ENCODE peak calls at places on chromosomes 12 and 14, in four cellular contexts. B, T, U and R are unnamed samples.

GRCh38 chr14:54182419-54183040 is 214.3 kb upstream of the CDKN3 start:
- DNase-seq in T (no peak), B (peak; percentile 89), U (no peak), R (no peak)

GRCh38 chr12:65823481-65824313 is 586 bp upstream of the HMGA2 start:
- DNase-seq in T (peak; percentile 77), U (peak; percentile 69), B (peak; percentile 45), R (peak; percentile 58)

GRCh38 chr14:91230363-91231035 is 14.0 kb downstream of the GPR68 start:
- DNase-seq in B (peak; percentile 28), T (no peak), U (no peak), R (peak; percentile 54)

GRCh38 chr12:108193922-108194321 is 64.8 kb downstream of the WSCD2 start:
- DNase-seq in B (peak; percentile 15), U (no peak), T (no peak), R (peak; percentile 5)

GRCh38 chr12:6104027-6104426 is 20.4 kb downstream of the VWF start:
- DNase-seq in T (no peak), U (no peak), B (no peak), R (no peak)

GRCh38 chr12:95699579-95699978 is 91.0 kb downstream of the NTN4 start:
- DNase-seq in T (no peak), U (no peak), B (no peak), R (no peak)

GRCh38 chr14:76463105-76463504 is 87.2 kb downstream of the ESRRB start:
- DNase-seq in T (no peak), U (no peak), B (no peak), R (no peak)

GRCh38 chr14:100736269-100737180 is 9.8 kb downstream of the DLK1 start:
- DNase-seq in B (no peak), U (peak; percentile 36), T (peak; percentile 65), R (no peak)

GRCh38 chr12:4829793-4830162 is 79.9 kb upstream of the KCNA1 start:
- DNase-seq in B (no peak), T (no peak), U (no peak), R (no peak)

GRCh38 chr12:14167005-14167628 is 185.7 kb upstream of the GRIN2B start:
- DNase-seq in B (peak; percentile 43), T (no peak), U (no peak), R (peak; percentile 46)

GRCh38 chr12:58764100-58764953 is 156.0 kb downstream of the LRIG3 start:
- DNase-seq in T (no peak), B (no peak), U (no peak), R (no peak)

GRCh38 chr12:63805704-63806672 is 26.3 kb downstream of the RXYLT1 start:
- DNase-seq in B (no peak), U (no peak), T (no peak), R (no peak)

GRCh38 chr12:68240975-68241374 is 12.4 kb downstream of the IL22 start:
- DNase-seq in B (no peak), U (peak; percentile 62), T (no peak), R (peak; percentile 59)

GRCh38 chr14:68333265-68333664 is 459.6 kb downstream of the ZFP36L1 start:
- DNase-seq in B (no peak), T (no peak), U (no peak), R (no peak)

GRCh38 chr12:100897240-100897639 is 102.7 kb downstream of the ANO4 start:
- DNase-seq in T (no peak), B (no peak), U (no peak), R (no peak)

GRCh38 chr14:38384746-38385145 is 128.9 kb upstream of the CLEC14A start:
- DNase-seq in U (no peak), B (no peak), T (no peak), R (no peak)

GRCh38 chr12:48997719-48998496 is 1.3 kb downstream of the DDN start:
- DNase-seq in U (no peak), T (no peak), B (no peak), R (no peak)

GRCh38 chr14:98249476-98249875 is 1022.5 kb downstream of the BCL11B start:
- DNase-seq in U (no peak), T (no peak), B (no peak), R (no peak)

GRCh38 chr12:83321971-83322370 is 635.3 kb downstream of the TMTC2 start:
- DNase-seq in B (no peak), U (no peak), T (no peak), R (no peak)

GRCh38 chr12:116690016-116690709 is 47.7 kb downstream of the SPRING1 start:
- DNase-seq in T (no peak), U (no peak), B (no peak), R (no peak)

GRCh38 chr14:95659986-95660385 is 26.2 kb upstream of the TCL1B start:
- DNase-seq in U (no peak), B (no peak), T (no peak), R (no peak)

GRCh38 chr12:26614217-26614616 is 218.8 kb downstream of the ITPR2 start:
- DNase-seq in T (no peak), U (no peak), B (peak; percentile 13), R (no peak)

GRCh38 chr12:132881853-132882252 is 5.6 kb downstream of the CHFR start:
- DNase-seq in T (no peak), B (no peak), U (no peak), R (peak; percentile 70)

DNA sequence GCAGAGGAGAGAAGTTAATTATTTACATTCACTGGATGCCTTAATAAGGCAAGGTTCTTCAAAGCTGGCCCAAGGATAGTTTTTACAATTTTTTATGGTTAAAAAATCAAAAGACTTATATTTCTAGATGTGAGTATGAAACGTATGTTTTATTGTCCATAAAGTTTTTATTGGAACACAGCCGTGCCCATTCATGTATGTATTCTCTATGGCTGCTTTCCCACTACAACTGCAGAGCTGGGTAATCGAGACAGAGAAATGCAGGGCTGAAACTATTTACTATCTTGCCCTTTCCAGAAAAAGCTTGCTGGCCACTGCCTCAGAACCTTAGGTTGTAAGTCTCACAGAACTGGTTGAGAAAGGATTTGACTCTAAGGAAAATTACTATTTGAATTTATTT is 16.4 kb downstream of the JKAMP start:
- DNase-seq in U (no peak), T (no peak), B (no peak), R (no peak)
- H3K36me3 ChIP-seq in U (peaks cover 57% of the 10 kb centered on the region), T (peaks cover 23% of the 10 kb centered on the region), B (peaks cover 3% of the 10 kb centered on the region), R (peaks cover 12% of the 10 kb centered on the region)

GRCh38 chr12:31659087-31659942 is at the start of gene ETFBKMT:
- DNase-seq in B (peak; percentile 91), U (peak; percentile 92), T (peak; percentile 96), R (peak; percentile 78)
- TF ChIP-seq CTCF in B (peak; percentile 53), U (peak; percentile 44), T (peak; percentile 31), R (peak; percentile 22)

DNA sequence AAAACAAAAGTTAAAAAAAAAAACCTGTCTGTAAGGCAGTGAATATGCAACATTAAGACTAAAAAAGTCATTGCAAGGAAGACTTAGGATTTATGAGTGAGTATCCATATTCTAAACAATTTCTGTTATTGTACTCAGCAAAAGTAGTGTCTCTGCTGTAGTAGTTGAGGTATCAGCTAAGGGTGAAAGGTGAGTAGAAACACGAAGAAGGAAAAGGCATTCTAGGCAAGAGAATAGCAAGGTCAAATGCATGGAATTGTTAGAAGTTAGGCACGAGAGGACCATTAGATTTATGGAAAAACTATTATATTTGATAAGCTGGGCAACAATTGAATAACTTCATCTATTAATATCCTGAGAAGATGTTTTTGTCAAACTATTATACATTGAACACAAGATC is 1.8 kb downstream of the EID3 start:
- DNase-seq in B (no peak), U (no peak), T (no peak), R (no peak)
- H3K36me3 ChIP-seq in B (peaks cover 10% of the 10 kb centered on the region), U (peaks cover 18% of the 10 kb centered on the region), T (no peaks in the 10 kb centered on the region), R (peaks cover 11% of the 10 kb centered on the region)

GRCh38 chr12:102939670-102940222 is 17.7 kb upstream of the ASCL1 start:
- DNase-seq in U (no peak), T (no peak), B (no peak), R (no peak)
- TF ChIP-seq CTCF in U (no peak), T (peak; percentile 35), B (no peak), R (no peak)

DNA sequence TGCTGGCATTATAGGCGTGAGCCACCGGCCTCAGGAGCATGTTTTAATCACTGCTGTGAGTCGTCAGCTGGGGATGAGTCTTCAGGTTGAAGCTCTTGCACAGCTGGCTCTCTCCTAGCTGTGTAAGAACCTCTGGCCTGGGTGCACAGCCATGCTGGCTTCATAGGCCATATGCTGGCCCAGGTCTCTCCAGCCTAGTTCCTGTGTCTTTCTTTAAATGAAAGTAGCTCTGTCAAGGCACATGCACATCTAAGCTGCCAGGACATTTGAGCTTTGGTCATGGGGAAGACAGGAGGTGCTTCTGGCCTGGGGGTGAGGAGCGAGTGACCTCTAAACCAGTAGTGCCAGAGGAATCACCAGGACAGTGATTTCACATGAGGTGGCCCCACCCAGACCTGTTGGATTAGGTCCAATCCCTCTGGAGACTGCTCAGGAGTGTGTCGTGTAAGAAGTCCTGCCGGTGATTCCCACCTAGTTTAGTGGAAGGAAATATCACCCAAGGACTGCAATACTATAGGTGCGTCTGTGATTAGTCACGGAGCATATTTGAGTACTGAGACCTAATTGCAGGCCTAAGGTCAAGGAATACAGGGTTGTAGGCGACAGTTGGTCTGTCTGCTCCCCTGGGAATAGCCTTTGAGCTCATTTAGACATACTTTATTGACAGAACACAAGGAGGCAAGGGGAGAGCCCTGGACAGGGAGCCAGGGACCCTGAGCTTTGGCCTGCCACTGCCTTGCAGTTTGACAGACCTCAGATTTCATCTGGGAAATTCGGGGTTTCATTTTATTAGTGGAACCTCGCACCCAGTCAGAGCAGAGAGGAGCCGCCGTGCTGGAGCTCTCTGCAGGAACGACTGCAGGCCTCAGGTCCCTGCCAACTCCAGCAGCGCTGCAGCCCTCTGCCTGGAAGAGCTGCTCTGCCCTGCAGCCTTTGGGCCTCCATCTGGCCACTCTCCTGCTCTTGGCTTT is 67.0 kb downstream of the ANKRD9 start:
- DNase-seq in T (no peak), B (peak; percentile 28), U (no peak), R (no peak)
- H3K36me3 ChIP-seq in T (peaks cover 32% of the 10 kb centered on the region), B (peaks cover 30% of the 10 kb centered on the region), U (peaks cover 77% of the 10 kb centered on the region), R (peaks cover 35% of the 10 kb centered on the region)

DNA sequence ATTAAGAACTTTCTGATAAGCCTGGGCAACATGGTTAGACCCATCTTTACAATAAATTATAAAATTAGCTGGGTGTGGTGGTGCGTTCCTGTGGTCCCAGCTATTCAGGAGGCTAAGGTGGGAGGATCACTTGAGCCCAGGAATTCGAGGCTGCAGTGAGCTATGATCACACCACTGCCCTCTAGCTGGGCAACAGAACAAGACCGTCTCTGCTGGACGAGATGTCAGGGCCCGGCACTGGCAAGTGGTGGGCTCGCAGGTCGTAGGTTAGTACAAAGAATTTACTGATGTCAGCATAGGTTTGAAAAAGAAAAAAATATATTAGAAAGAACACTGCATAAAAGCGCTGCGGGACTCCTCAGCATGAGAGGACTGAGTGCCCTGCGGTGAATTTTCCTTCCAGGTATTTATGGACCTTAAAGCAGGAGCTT is 15.7 kb upstream of the VSIG10 start:
- DNase-seq in U (no peak), T (no peak), B (no peak), R (no peak)
- TF ChIP-seq CTCF in U (no peak), T (no peak), B (no peak), R (peak; percentile 8)

GRCh38 chr12:43968736-43969135 is 132.9 kb downstream of the TMEM117 start:
- DNase-seq in B (no peak), U (no peak), T (no peak), R (no peak)

GRCh38 chr12:43964966-43965365 is 129.1 kb downstream of the TMEM117 start:
- DNase-seq in T (no peak), U (no peak), B (peak; percentile 4), R (peak; percentile 35)

GRCh38 chr12:43969882-43970281 is 134.0 kb downstream of the TMEM117 start:
- DNase-seq in T (no peak), B (peak; percentile 91), U (no peak), R (peak; percentile 58)

GRCh38 chr12:43964022-43964421 is 128.1 kb downstream of the TMEM117 start:
- DNase-seq in B (no peak), T (no peak), U (no peak), R (no peak)

GRCh38 chr12:43965899-43966298 is 130.0 kb downstream of the TMEM117 start:
- DNase-seq in U (no peak), T (no peak), B (no peak), R (no peak)
- H3K36me3 ChIP-seq in U (no peaks in the 10 kb centered on the region), T (no peaks in the 10 kb centered on the region), B (no peaks in the 10 kb centered on the region), R (no peaks in the 10 kb centered on the region)

GRCh38 chr12:52037248-52037861 is 13.9 kb upstream of the NR4A1 start:
- DNase-seq in B (no peak), T (peak; percentile 88), U (peak; percentile 76), R (peak; percentile 22)
- TF ChIP-seq CTCF in B (no peak), T (no peak), U (peak; percentile 15), R (peak; percentile 40)